ENCODE peak calls at places on chromosomes 16 and 17, in ten cellular contexts. B, H, C, R, I, Y, N, G, P and S are unnamed samples.

GRCh38 chr16:30644334-30644830 is 6.4 kb upstream of the PRR14 start:
- DNase-seq in R (no peak), G (no peak), N (no peak), B (no peak), I (no peak), Y (no peak), H (no peak), P (no peak), C (no peak), S (no peak)

GRCh38 chr17:31583795-31584340 is 192.4 kb downstream of the RAB11FIP4 start:
- DNase-seq in P (no peak), B (no peak), N (no peak), G (no peak), C (no peak), Y (no peak), R (no peak), H (no peak), I (no peak), S (no peak)

GRCh38 chr17:78133971-78134898 is 3.7 kb downstream of the TMC8 start:
- DNase-seq in I (peak; percentile 95), N (no peak), G (no peak), R (peak; percentile 80), C (no peak), B (no peak), P (peak; percentile 94), H (peak; percentile 37), Y (no peak), S (peak; percentile 53)

GRCh38 chr16:3952342-3953131 is 72.0 kb upstream of the CREBBP start:
- DNase-seq in P (peak; percentile 76), Y (peak; percentile 78), G (no peak), R (no peak), H (no peak), N (no peak), C (no peak), I (peak; percentile 55), B (no peak), S (no peak)

GRCh38 chr16:88383401-88384221 is 852 bp downstream of the ZNF469 start:
- DNase-seq in I (peak; percentile 89), Y (no peak), R (peak; percentile 72), N (no peak), H (peak; percentile 58), C (no peak), B (no peak), P (peak; percentile 90), G (peak; percentile 51), S (peak; percentile 60)

GRCh38 chr17:69574257-69575197 is 160.0 kb downstream of the MAP2K6 start:
- DNase-seq in G (peak; percentile 30), H (peak; percentile 79), R (peak; percentile 67), B (no peak), C (no peak), Y (no peak), I (no peak), N (no peak), P (no peak), S (no peak)

GRCh38 chr17:43341705-43342600 is 56.8 kb upstream of the ARL4D start:
- DNase-seq in P (no peak), Y (no peak), B (no peak), H (peak; percentile 70), R (no peak), G (peak; percentile 67), N (no peak), C (no peak), I (no peak), S (no peak)

GRCh38 chr17:48908853-48909394 is 717 bp downstream of the UBE2Z start:
- DNase-seq in N (peak; percentile 48), R (peak; percentile 90), G (peak; percentile 88), B (peak; percentile 93), C (peak; percentile 77), I (peak; percentile 97), H (peak; percentile 86), Y (peak; percentile 16), P (peak; percentile 95), S (peak; percentile 97)

GRCh38 chr16:70793851-70794502 is 7.0 kb downstream of the VAC14 start:
- DNase-seq in N (no peak), Y (no peak), R (no peak), C (no peak), B (no peak), P (no peak), H (no peak), G (no peak), I (no peak), S (no peak)

GRCh38 chr17:63881935-63882601 is at the start of gene GH2:
- DNase-seq in B (peak; percentile 24), H (peak; percentile 28), Y (no peak), P (no peak), R (peak; percentile 65), G (peak; percentile 18), N (no peak), I (peak; percentile 91), C (no peak), S (peak; percentile 72)

GRCh38 chr17:80742091-80742490 is 197.5 kb downstream of the RPTOR start:
- DNase-seq in Y (no peak), C (no peak), I (peak; percentile 62), H (no peak), P (no peak), G (no peak), B (no peak), N (no peak), R (no peak), S (no peak)